ENCODE peak calls at places on chromosomes 7 and 10, in seven cellular contexts. One of them, this sample, is unnamed. For H3K4me1, the result is how much of the 10 kb centered on the place peaks cover.

GRCh38 chr7:26153823-26154783 is 2.1 kb downstream of the NFE2L3 start:
- DNase-seq in sigmoid colon: no peak
- DNase-seq in right cardiac atrium: no peak
- DNase-seq in neural progenitor cell: peak
- DNase-seq in ascending aorta: no peak
- DNase-seq in tibial artery: no peak
- DNase-seq in DND-41: no peak
- DNase-seq in this sample: no peak

GRCh38 chr10:78570633-78571032 is 498.1 kb upstream of the ZMIZ1 start:
- DNase-seq in DND-41: no peak
- DNase-seq in sigmoid colon: peak
- DNase-seq in ascending aorta: no peak
- DNase-seq in right cardiac atrium: no peak
- DNase-seq in tibial artery: no peak
- DNase-seq in neural progenitor cell: no peak
- DNase-seq in this sample: no peak

GRCh38 chr7:55304363-55304762 is 60.8 kb upstream of the LANCL2 start:
- DNase-seq in neural progenitor cell: no peak
- DNase-seq in right cardiac atrium: no peak
- DNase-seq in DND-41: no peak
- DNase-seq in tibial artery: no peak
- DNase-seq in ascending aorta: no peak
- DNase-seq in sigmoid colon: no peak
- DNase-seq in this sample: no peak

GRCh38 chr7:20350996-20351692 is 20.4 kb downstream of the ITGB8 start:
- DNase-seq in tibial artery: no peak
- DNase-seq in sigmoid colon: no peak
- DNase-seq in neural progenitor cell: no peak
- DNase-seq in ascending aorta: no peak
- DNase-seq in DND-41: no peak
- DNase-seq in right cardiac atrium: no peak
- DNase-seq in this sample: no peak

GRCh38 chr7:1404881-1405548 is 54.3 kb downstream of the MICALL2 start:
- DNase-seq in tibial artery: no peak
- DNase-seq in ascending aorta: no peak
- DNase-seq in DND-41: no peak
- DNase-seq in sigmoid colon: no peak
- DNase-seq in neural progenitor cell: peak
- DNase-seq in right cardiac atrium: no peak
- DNase-seq in this sample: no peak

GRCh38 chr10:120456626-120457430 is at the start of gene PLPP4:
- DNase-seq in sigmoid colon: no peak
- DNase-seq in right cardiac atrium: peak
- DNase-seq in DND-41: no peak
- DNase-seq in tibial artery: no peak
- DNase-seq in ascending aorta: no peak
- DNase-seq in neural progenitor cell: peak
- DNase-seq in this sample: no peak

GRCh38 chr10:31961675-31962074 is 33.0 kb upstream of the ARHGAP12 start:
- DNase-seq in ascending aorta: no peak
- DNase-seq in tibial artery: no peak
- DNase-seq in sigmoid colon: no peak
- DNase-seq in DND-41: peak
- DNase-seq in neural progenitor cell: no peak
- DNase-seq in right cardiac atrium: no peak
- DNase-seq in this sample: no peak

GRCh38 chr7:4834601-4835397 is 27.0 kb downstream of the PAPOLB start:
- DNase-seq in neural progenitor cell: no peak
- DNase-seq in sigmoid colon: peak
- DNase-seq in DND-41: no peak
- DNase-seq in ascending aorta: no peak
- DNase-seq in right cardiac atrium: no peak
- DNase-seq in tibial artery: no peak
- DNase-seq in this sample: peak

GRCh38 chr10:79025113-79025832 is 43.5 kb upstream of the ZMIZ1 start:
- DNase-seq in right cardiac atrium: no peak
- DNase-seq in tibial artery: peak
- DNase-seq in neural progenitor cell: peak
- DNase-seq in ascending aorta: no peak
- DNase-seq in sigmoid colon: peak
- DNase-seq in DND-41: peak
- DNase-seq in this sample: peak

GRCh38 chr10:75542902-75543301 is 111.5 kb downstream of the LRMDA start:
- DNase-seq in sigmoid colon: peak
- DNase-seq in right cardiac atrium: peak
- DNase-seq in DND-41: no peak
- DNase-seq in neural progenitor cell: peak
- DNase-seq in tibial artery: peak
- DNase-seq in ascending aorta: peak
- DNase-seq in this sample: peak

GRCh38 chr10:102422586-102423129 is 2.0 kb downstream of the FBXL15 start:
- DNase-seq in sigmoid colon: peak
- DNase-seq in tibial artery: peak
- DNase-seq in right cardiac atrium: peak
- DNase-seq in ascending aorta: no peak
- DNase-seq in neural progenitor cell: peak
- DNase-seq in DND-41: no peak
- DNase-seq in this sample: peak

GRCh38 chr10:130425169-130425568 is 289.0 kb downstream of the GLRX3 start:
- DNase-seq in DND-41: no peak
- DNase-seq in neural progenitor cell: no peak
- DNase-seq in ascending aorta: no peak
- DNase-seq in tibial artery: no peak
- DNase-seq in right cardiac atrium: no peak
- DNase-seq in sigmoid colon: no peak
- DNase-seq in this sample: no peak

GRCh38 chr7:6624246-6624611 is 8.8 kb downstream of the ZNF853 start:
- DNase-seq in ascending aorta: no peak
- DNase-seq in sigmoid colon: no peak
- DNase-seq in DND-41: no peak
- DNase-seq in tibial artery: no peak
- DNase-seq in neural progenitor cell: no peak
- DNase-seq in right cardiac atrium: no peak
- DNase-seq in this sample: no peak

GRCh38 chr7:55521543-55522267 is 50.6 kb downstream of the VOPP1 start:
- DNase-seq in DND-41: no peak
- DNase-seq in sigmoid colon: no peak
- DNase-seq in neural progenitor cell: no peak
- DNase-seq in tibial artery: no peak
- DNase-seq in right cardiac atrium: no peak
- DNase-seq in ascending aorta: no peak
- DNase-seq in this sample: no peak

GRCh38 chr7:42745357-42746022 is 166.4 kb downstream of the C7orf25 start:
- DNase-seq in sigmoid colon: no peak
- DNase-seq in right cardiac atrium: peak
- DNase-seq in ascending aorta: no peak
- DNase-seq in neural progenitor cell: peak
- DNase-seq in DND-41: peak
- DNase-seq in tibial artery: no peak
- DNase-seq in this sample: peak

GRCh38 chr7:74479961-74480829 is 26.5 kb downstream of the GTF2IRD1 start:
- DNase-seq in ascending aorta: peak
- DNase-seq in right cardiac atrium: peak
- DNase-seq in DND-41: no peak
- DNase-seq in tibial artery: peak
- DNase-seq in neural progenitor cell: peak
- DNase-seq in sigmoid colon: peak
- DNase-seq in this sample: peak
- H3K4me1 ChIP-seq in ascending aorta: under half
- H3K4me1 ChIP-seq in right cardiac atrium: under half
- H3K4me1 ChIP-seq in DND-41: under half
- H3K4me1 ChIP-seq in tibial artery: half or more
- H3K4me1 ChIP-seq in neural progenitor cell: under half
- H3K4me1 ChIP-seq in sigmoid colon: under half
- H3K4me1 ChIP-seq in this sample: half or more

GRCh38 chr7:111919690-111920179 is 286.5 kb downstream of the DOCK4 start:
- DNase-seq in DND-41: no peak
- DNase-seq in ascending aorta: no peak
- DNase-seq in tibial artery: no peak
- DNase-seq in neural progenitor cell: no peak
- DNase-seq in sigmoid colon: no peak
- DNase-seq in right cardiac atrium: no peak
- DNase-seq in this sample: no peak
- H3K4me1 ChIP-seq in DND-41: under half
- H3K4me1 ChIP-seq in ascending aorta: under half
- H3K4me1 ChIP-seq in tibial artery: under half
- H3K4me1 ChIP-seq in neural progenitor cell: under half
- H3K4me1 ChIP-seq in sigmoid colon: under half
- H3K4me1 ChIP-seq in right cardiac atrium: under half
- H3K4me1 ChIP-seq in this sample: under half

DNA sequence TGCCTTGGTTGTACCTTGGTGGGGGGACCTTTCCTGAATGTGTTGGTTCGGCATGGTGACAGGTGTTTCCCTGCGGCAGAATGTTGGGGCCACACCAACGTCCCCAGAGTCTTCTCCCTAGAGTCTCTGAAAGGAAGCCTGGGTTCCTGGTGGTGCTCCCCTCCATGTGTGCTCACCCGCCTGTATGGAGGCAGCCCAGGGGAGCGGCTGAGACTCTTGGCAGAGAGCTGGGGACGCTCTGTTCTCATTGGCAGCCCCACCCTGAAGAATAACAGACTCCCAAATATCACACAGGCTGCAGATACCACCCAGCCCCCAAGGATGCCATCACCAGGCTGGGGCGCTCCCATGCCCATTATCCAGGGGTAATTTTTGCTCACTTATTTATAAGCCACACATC is 34.8 kb downstream of the CHST12 start:
- DNase-seq in DND-41: no peak
- DNase-seq in right cardiac atrium: peak
- DNase-seq in tibial artery: peak
- DNase-seq in neural progenitor cell: no peak
- DNase-seq in ascending aorta: no peak
- DNase-seq in sigmoid colon: no peak
- DNase-seq in this sample: no peak
- H3K4me1 ChIP-seq in DND-41: under half
- H3K4me1 ChIP-seq in right cardiac atrium: under half
- H3K4me1 ChIP-seq in tibial artery: under half
- H3K4me1 ChIP-seq in neural progenitor cell: under half
- H3K4me1 ChIP-seq in ascending aorta: under half
- H3K4me1 ChIP-seq in sigmoid colon: under half
- H3K4me1 ChIP-seq in this sample: under half

GRCh38 chr10:124455441-124455840 is 5.6 kb upstream of the NKX1-2 start:
- DNase-seq in ascending aorta: no peak
- DNase-seq in sigmoid colon: no peak
- DNase-seq in right cardiac atrium: no peak
- DNase-seq in DND-41: no peak
- DNase-seq in neural progenitor cell: no peak
- DNase-seq in tibial artery: no peak
- DNase-seq in this sample: no peak
- H3K4me1 ChIP-seq in ascending aorta: under half
- H3K4me1 ChIP-seq in sigmoid colon: under half
- H3K4me1 ChIP-seq in right cardiac atrium: under half
- H3K4me1 ChIP-seq in DND-41: under half
- H3K4me1 ChIP-seq in neural progenitor cell: under half
- H3K4me1 ChIP-seq in tibial artery: under half
- H3K4me1 ChIP-seq in this sample: under half

DNA sequence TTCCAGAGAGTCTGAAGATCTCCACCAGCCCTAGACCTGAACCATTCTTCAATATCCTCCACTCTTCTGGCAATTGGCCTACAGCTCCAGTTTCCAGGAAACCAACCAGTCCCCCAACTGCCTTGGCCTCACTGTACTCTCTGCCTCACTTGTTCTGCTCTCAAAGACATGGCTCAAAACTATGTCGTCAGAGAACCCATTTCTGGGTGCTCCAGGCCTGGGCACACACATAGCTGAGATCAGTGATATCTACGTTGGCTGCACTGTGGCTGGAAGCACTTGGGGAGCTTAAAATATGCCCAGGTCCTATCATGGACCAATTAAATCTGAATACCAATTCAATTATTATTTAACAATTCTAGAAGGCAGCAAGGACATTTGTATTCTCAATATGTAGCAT is 93.1 kb downstream of the COBL start:
- DNase-seq in sigmoid colon: peak
- DNase-seq in right cardiac atrium: no peak
- DNase-seq in ascending aorta: no peak
- DNase-seq in tibial artery: no peak
- DNase-seq in neural progenitor cell: no peak
- DNase-seq in DND-41: no peak
- DNase-seq in this sample: no peak
- H3K4me1 ChIP-seq in sigmoid colon: under half
- H3K4me1 ChIP-seq in right cardiac atrium: under half
- H3K4me1 ChIP-seq in ascending aorta: under half
- H3K4me1 ChIP-seq in tibial artery: under half
- H3K4me1 ChIP-seq in neural progenitor cell: under half
- H3K4me1 ChIP-seq in DND-41: under half
- H3K4me1 ChIP-seq in this sample: under half

DNA sequence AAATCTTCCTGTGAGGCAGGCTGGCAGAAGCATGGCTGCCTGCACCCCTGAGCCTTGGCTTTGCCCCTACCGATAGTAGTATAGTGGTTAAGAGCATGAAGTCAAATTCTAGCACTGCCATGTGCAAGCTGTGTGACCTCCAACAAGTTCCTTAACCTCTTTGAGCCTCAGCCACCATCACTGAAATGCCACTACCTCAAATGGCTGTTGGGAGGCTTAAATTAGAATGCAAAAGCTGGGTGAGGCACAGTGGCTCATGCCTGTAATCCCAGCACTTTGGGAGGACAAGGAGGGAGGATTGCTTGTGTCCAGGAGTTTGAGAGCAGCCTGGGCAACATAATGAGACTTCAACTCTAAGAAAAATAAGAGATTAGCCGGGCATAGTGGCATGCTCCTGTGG is 8.4 kb downstream of the SFRP5 start:
- DNase-seq in DND-41: no peak
- DNase-seq in ascending aorta: no peak
- DNase-seq in sigmoid colon: no peak
- DNase-seq in tibial artery: no peak
- DNase-seq in right cardiac atrium: no peak
- DNase-seq in neural progenitor cell: no peak
- DNase-seq in this sample: no peak
- H3K4me1 ChIP-seq in DND-41: under half
- H3K4me1 ChIP-seq in ascending aorta: under half
- H3K4me1 ChIP-seq in sigmoid colon: under half
- H3K4me1 ChIP-seq in tibial artery: under half
- H3K4me1 ChIP-seq in right cardiac atrium: under half
- H3K4me1 ChIP-seq in neural progenitor cell: under half
- H3K4me1 ChIP-seq in this sample: under half

GRCh38 chr10:6067457-6067856 is 5.3 kb upstream of the IL2RA start:
- DNase-seq in right cardiac atrium: no peak
- DNase-seq in neural progenitor cell: no peak
- DNase-seq in DND-41: no peak
- DNase-seq in sigmoid colon: peak
- DNase-seq in ascending aorta: no peak
- DNase-seq in tibial artery: peak
- DNase-seq in this sample: no peak
- H3K4me1 ChIP-seq in right cardiac atrium: under half
- H3K4me1 ChIP-seq in neural progenitor cell: under half
- H3K4me1 ChIP-seq in DND-41: half or more
- H3K4me1 ChIP-seq in sigmoid colon: under half
- H3K4me1 ChIP-seq in ascending aorta: under half
- H3K4me1 ChIP-seq in tibial artery: under half
- H3K4me1 ChIP-seq in this sample: under half